ENCODE peak calls at places on chromosomes 6 and 20, in six cellular contexts. P is transverse colon, U is WERI-Rb-1, S is right atrium auricular region, W is astrocyte, O is brain microvascular endothelial cell. K is an unnamed sample.

GRCh38 chr6:110358536-110359148 is 493 bp upstream of the METTL24 start:
- DNase-seq in P (no peak), U (no peak), S (no peak), W (no peak), O (no peak), K (peak; percentile 14)

GRCh38 chr6:3453410-3453809 is 3.4 kb downstream of the SLC22A23 start:
- DNase-seq in P (no peak), U (no peak), S (no peak), W (no peak), O (no peak), K (no peak)

GRCh38 chr6:146892613-146893401 is 294.0 kb downstream of the ADGB start:
- DNase-seq in P (no peak), U (no peak), S (no peak), W (peak; percentile 97), O (peak; percentile 68), K (peak; percentile 75)

GRCh38 chr6:159633196-159633595 is 59.8 kb downstream of the SOD2 start:
- DNase-seq in P (no peak), U (peak; percentile 27), S (no peak), W (no peak), O (peak; percentile 37), K (peak; percentile 40)

GRCh38 chr6:161523367-161523766 is 249.5 kb upstream of the AGPAT4 start:
- DNase-seq in P (no peak), U (no peak), S (no peak), W (no peak), O (no peak), K (no peak)

GRCh38 chr6:53431704-53432103 is 83.0 kb upstream of the ELOVL5 start:
- DNase-seq in P (no peak), U (no peak), S (no peak), W (no peak), O (no peak), K (no peak)

GRCh38 chr6:75791881-75792280 is 42.8 kb downstream of the MYO6 start:
- DNase-seq in P (no peak), U (no peak), S (no peak), W (no peak), O (peak; percentile 8), K (no peak)

GRCh38 chr20:2088904-2089303 is 12.7 kb upstream of the STK35 start:
- DNase-seq in P (no peak), U (no peak), S (no peak), W (no peak), O (no peak), K (no peak)

GRCh38 chr6:38432479-38432878 is 207.2 kb downstream of the BTBD9 start:
- DNase-seq in P (no peak), U (no peak), S (no peak), W (peak; percentile 33), O (peak; percentile 38), K (peak; percentile 32)

GRCh38 chr6:118581489-118581959 is 33.4 kb downstream of the PLN start:
- DNase-seq in P (no peak), U (no peak), S (no peak), W (peak; percentile 75), O (peak; percentile 72), K (peak; percentile 78)

GRCh38 chr6:35368038-35368887 is 25.9 kb downstream of the PPARD start:
- DNase-seq in P (no peak), U (no peak), S (no peak), W (peak; percentile 85), O (peak; percentile 51), K (peak; percentile 82)

GRCh38 chr20:38034961-38035360 is 1.4 kb downstream of the RPRD1B start:
- DNase-seq in P (no peak), U (no peak), S (no peak), W (peak; percentile 5), O (no peak), K (no peak)

GRCh38 chr6:148794797-148795196 is 48.0 kb downstream of the UST start:
- DNase-seq in P (no peak), U (no peak), S (no peak), W (no peak), O (no peak), K (no peak)

GRCh38 chr6:36095497-36096391 is 34.6 kb upstream of the MAPK13 start:
- DNase-seq in P (peak; percentile 74), U (no peak), S (no peak), W (no peak), O (no peak), K (no peak)

GRCh38 chr6:10420546-10421507 is 6.0 kb upstream of the TFAP2A start:
- DNase-seq in P (no peak), U (peak; percentile 80), S (no peak), W (no peak), O (no peak), K (no peak)

GRCh38 chr20:62980380-62980960 is 26.3 kb downstream of the BHLHE23 start:
- DNase-seq in P (no peak), U (no peak), S (no peak), W (no peak), O (no peak), K (no peak)

GRCh38 chr6:31952140-31952805 is 6.4 kb downstream of the CFB start:
- DNase-seq in P (peak; percentile 61), U (peak; percentile 83), S (no peak), W (peak; percentile 22), O (peak; percentile 46), K (peak; percentile 86)
- TF ChIP-seq CTCF in P (peak; percentile 74), U (peak; percentile 98), S (peak; percentile 77), W (peak; percentile 78), O (peak; percentile 95), K (peak; percentile 89)

DNA sequence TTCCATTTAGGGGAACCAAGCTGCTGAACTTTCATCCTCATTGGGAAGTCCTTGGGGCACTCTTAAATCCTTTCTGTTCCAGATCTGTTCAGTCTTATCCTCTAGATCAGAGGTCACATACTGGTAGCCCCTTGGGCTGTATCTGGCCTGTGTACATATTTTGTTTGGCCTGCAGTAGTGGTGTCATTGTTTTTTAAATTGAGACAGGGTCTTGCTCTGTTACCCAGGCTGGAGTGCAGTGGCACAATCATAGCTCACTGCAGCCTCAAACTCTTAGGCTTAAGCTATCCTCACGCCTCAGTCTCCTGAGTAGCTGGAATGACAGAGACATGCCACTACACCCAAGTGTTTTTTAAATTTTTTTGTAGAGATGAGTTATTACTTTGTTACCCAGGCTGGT is 14.8 kb downstream of the RALY start:
- DNase-seq in P (no peak), U (no peak), S (no peak), W (no peak), O (no peak), K (no peak)
- H3K4me3 ChIP-seq in P (no peak overlapping the region), U (no peak overlapping the region), S (no peak overlapping the region), W (no peak overlapping the region), O (no peak overlapping the region), K (no peak overlapping the region)

GRCh38 chr20:22245139-22245538 is 339.2 kb downstream of the FOXA2 start:
- DNase-seq in P (no peak), U (no peak), S (no peak), W (no peak), O (no peak), K (no peak)

GRCh38 chr20:22243063-22243462 is 341.3 kb downstream of the FOXA2 start:
- DNase-seq in P (no peak), U (no peak), S (no peak), W (no peak), O (no peak), K (no peak)

DNA sequence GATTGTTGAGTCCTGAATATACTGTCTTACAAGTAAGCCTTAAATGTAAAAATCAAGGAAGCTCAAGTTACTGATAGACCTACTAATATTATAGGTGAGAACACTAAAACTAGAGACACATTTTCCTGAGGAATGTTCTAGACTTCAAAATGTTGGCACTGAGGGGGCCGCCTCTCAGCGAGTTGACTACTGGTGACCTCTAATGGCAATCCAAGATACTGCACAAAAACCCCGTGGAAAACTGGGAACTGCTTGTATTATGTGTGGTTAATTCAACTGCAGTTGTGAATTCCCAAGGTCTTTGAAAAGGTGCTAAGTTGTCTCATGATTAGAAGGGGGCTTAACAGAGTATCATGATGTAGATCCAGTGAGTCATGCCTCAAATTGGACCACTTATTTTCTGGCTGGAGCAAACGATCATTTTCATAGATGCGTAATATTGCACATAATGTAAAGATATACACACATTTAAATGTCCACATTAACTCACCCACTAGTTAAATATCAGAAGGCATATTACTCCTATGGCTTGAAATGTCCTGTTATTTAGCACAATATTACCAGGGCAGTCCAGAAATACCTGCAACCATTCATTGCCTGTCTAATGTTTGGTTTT is 336.2 kb downstream of the FOXA2 start:
- DNase-seq in P (no peak), U (peak; percentile 10), S (no peak), W (no peak), O (peak; percentile 3), K (no peak)
- TF ChIP-seq CTCF in P (peak; percentile 23), U (peak; percentile 48), S (peak; percentile 55), W (no peak), O (no peak), K (peak; percentile 5)

GRCh38 chr6:30685157-30685976 is 1.1 kb downstream of the PPP1R18 start:
- DNase-seq in P (peak; percentile 36), U (no peak), S (no peak), W (no peak), O (no peak), K (no peak)
- H3K4me3 ChIP-seq in P (peak overlapping the region; percentile 81), U (peak overlapping the region; percentile 77), S (peak overlapping the region; percentile 83), W (peak overlapping the region; percentile 87), O (peak overlapping the region; percentile 89), K (peak overlapping the region; percentile 94)

DNA sequence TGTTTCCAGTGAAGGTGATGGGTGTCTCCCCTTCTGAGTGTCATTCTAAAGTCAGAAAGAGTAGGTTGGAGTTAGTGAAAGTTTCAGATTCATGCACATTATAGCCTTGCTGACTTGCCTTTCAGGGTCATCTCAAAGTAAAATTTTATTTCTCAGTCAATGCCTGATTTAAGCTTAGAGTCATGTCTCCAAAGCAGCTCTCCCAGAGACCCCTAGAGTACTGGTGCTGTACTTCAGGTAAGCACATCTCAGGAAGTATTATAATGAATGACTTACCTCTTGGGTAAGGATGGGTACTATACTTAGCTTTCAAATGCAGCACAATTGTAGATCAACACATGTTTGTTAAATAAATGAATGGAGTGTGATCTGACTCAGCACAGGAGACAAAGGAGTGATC is 116.0 kb downstream of the TBX18 start:
- DNase-seq in P (no peak), U (no peak), S (no peak), W (no peak), O (no peak), K (no peak)
- TF ChIP-seq CTCF in P (no peak), U (no peak), S (no peak), W (no peak), O (no peak), K (no peak)

K was measured in foreskin fibroblast.